ENCODE peak calls at places on chromosome 1, in nine cellular contexts. One of them, this sample, is unnamed. For H3K36me3, the result is how much of the 10 kb centered on the place peaks cover.

GRCh38 chr1:5810553-5811270 is 181.5 kb downstream of the NPHP4 start:
- DNase-seq in heart right ventricle: no peak
- DNase-seq in GM23338: no peak
- DNase-seq in tibial artery: no peak
- DNase-seq in heart left ventricle: no peak
- DNase-seq in iPS DF 6.9: no peak
- DNase-seq in fibroblast of lung: no peak
- DNase-seq in left ventricle myocardium inferior: no peak
- DNase-seq in upper lobe of left lung: no peak
- DNase-seq in this sample: no peak

GRCh38 chr1:44217809-44218410 is 4.6 kb downstream of the DMAP1 start:
- DNase-seq in heart right ventricle: peak
- DNase-seq in GM23338: peak
- DNase-seq in tibial artery: peak
- DNase-seq in heart left ventricle: peak
- DNase-seq in iPS DF 6.9: peak
- DNase-seq in fibroblast of lung: peak
- DNase-seq in left ventricle myocardium inferior: peak
- DNase-seq in upper lobe of left lung: peak
- DNase-seq in this sample: peak

GRCh38 chr1:12294076-12294475 is 64.2 kb downstream of the VPS13D start:
- DNase-seq in heart right ventricle: no peak
- DNase-seq in GM23338: no peak
- DNase-seq in tibial artery: no peak
- DNase-seq in heart left ventricle: no peak
- DNase-seq in iPS DF 6.9: no peak
- DNase-seq in fibroblast of lung: peak
- DNase-seq in left ventricle myocardium inferior: no peak
- DNase-seq in upper lobe of left lung: no peak
- DNase-seq in this sample: no peak

GRCh38 chr1:107546571-107546970 is 405.7 kb downstream of the NTNG1 start:
- DNase-seq in heart right ventricle: no peak
- DNase-seq in GM23338: no peak
- DNase-seq in tibial artery: no peak
- DNase-seq in heart left ventricle: no peak
- DNase-seq in iPS DF 6.9: no peak
- DNase-seq in fibroblast of lung: no peak
- DNase-seq in left ventricle myocardium inferior: no peak
- DNase-seq in upper lobe of left lung: no peak
- DNase-seq in this sample: no peak

GRCh38 chr1:6347641-6348487 is 45.7 kb downstream of the ACOT7 start:
- DNase-seq in heart right ventricle: no peak
- DNase-seq in GM23338: peak
- DNase-seq in tibial artery: no peak
- DNase-seq in heart left ventricle: no peak
- DNase-seq in iPS DF 6.9: no peak
- DNase-seq in fibroblast of lung: peak
- DNase-seq in left ventricle myocardium inferior: peak
- DNase-seq in upper lobe of left lung: no peak
- DNase-seq in this sample: peak

GRCh38 chr1:3072948-3073519 is 4.0 kb downstream of the PRDM16 start:
- DNase-seq in heart right ventricle: no peak
- DNase-seq in GM23338: no peak
- DNase-seq in tibial artery: no peak
- DNase-seq in heart left ventricle: peak
- DNase-seq in iPS DF 6.9: no peak
- DNase-seq in fibroblast of lung: no peak
- DNase-seq in left ventricle myocardium inferior: no peak
- DNase-seq in upper lobe of left lung: no peak
- DNase-seq in this sample: no peak

GRCh38 chr1:107695341-107695740 is 269.6 kb downstream of the VAV3 start:
- DNase-seq in heart right ventricle: no peak
- DNase-seq in GM23338: no peak
- DNase-seq in tibial artery: no peak
- DNase-seq in heart left ventricle: no peak
- DNase-seq in iPS DF 6.9: no peak
- DNase-seq in fibroblast of lung: no peak
- DNase-seq in left ventricle myocardium inferior: no peak
- DNase-seq in upper lobe of left lung: no peak
- DNase-seq in this sample: no peak

GRCh38 chr1:25642710-25643109 is 26.1 kb downstream of the MAN1C1 start:
- DNase-seq in heart right ventricle: no peak
- DNase-seq in GM23338: no peak
- DNase-seq in tibial artery: no peak
- DNase-seq in heart left ventricle: no peak
- DNase-seq in iPS DF 6.9: no peak
- DNase-seq in fibroblast of lung: peak
- DNase-seq in left ventricle myocardium inferior: no peak
- DNase-seq in upper lobe of left lung: no peak
- DNase-seq in this sample: no peak

GRCh38 chr1:16012590-16013219 is 5.1 kb downstream of the HSPB7 start:
- DNase-seq in heart right ventricle: peak
- DNase-seq in GM23338: peak
- DNase-seq in tibial artery: peak
- DNase-seq in heart left ventricle: peak
- DNase-seq in iPS DF 6.9: no peak
- DNase-seq in fibroblast of lung: peak
- DNase-seq in left ventricle myocardium inferior: peak
- DNase-seq in upper lobe of left lung: peak
- DNase-seq in this sample: peak

GRCh38 chr1:4033732-4034131 is 133.7 kb upstream of the C1orf174 start:
- DNase-seq in heart right ventricle: no peak
- DNase-seq in GM23338: no peak
- DNase-seq in tibial artery: no peak
- DNase-seq in heart left ventricle: no peak
- DNase-seq in iPS DF 6.9: no peak
- DNase-seq in fibroblast of lung: no peak
- DNase-seq in left ventricle myocardium inferior: no peak
- DNase-seq in upper lobe of left lung: no peak
- DNase-seq in this sample: no peak

GRCh38 chr1:109768700-109769325 is 5.1 kb upstream of the EPS8L3 start:
- DNase-seq in heart right ventricle: peak
- DNase-seq in GM23338: no peak
- DNase-seq in tibial artery: peak
- DNase-seq in heart left ventricle: no peak
- DNase-seq in iPS DF 6.9: no peak
- DNase-seq in fibroblast of lung: no peak
- DNase-seq in left ventricle myocardium inferior: peak
- DNase-seq in upper lobe of left lung: peak
- DNase-seq in this sample: no peak

GRCh38 chr1:6343506-6344405 is 49.8 kb downstream of the ACOT7 start:
- DNase-seq in heart right ventricle: peak
- DNase-seq in GM23338: peak
- DNase-seq in tibial artery: no peak
- DNase-seq in heart left ventricle: peak
- DNase-seq in iPS DF 6.9: peak
- DNase-seq in fibroblast of lung: peak
- DNase-seq in left ventricle myocardium inferior: peak
- DNase-seq in upper lobe of left lung: peak
- DNase-seq in this sample: peak

GRCh38 chr1:37691497-37692077 is 729 bp upstream of the CDCA8 start:
- DNase-seq in heart right ventricle: peak
- DNase-seq in GM23338: peak
- DNase-seq in tibial artery: peak
- DNase-seq in heart left ventricle: peak
- DNase-seq in iPS DF 6.9: no peak
- DNase-seq in fibroblast of lung: peak
- DNase-seq in left ventricle myocardium inferior: peak
- DNase-seq in upper lobe of left lung: peak
- DNase-seq in this sample: peak

GRCh38 chr1:116770625-116771024 is 16.4 kb downstream of the CD2 start:
- DNase-seq in heart right ventricle: no peak
- DNase-seq in GM23338: no peak
- DNase-seq in tibial artery: no peak
- DNase-seq in heart left ventricle: no peak
- DNase-seq in iPS DF 6.9: no peak
- DNase-seq in fibroblast of lung: no peak
- DNase-seq in left ventricle myocardium inferior: no peak
- DNase-seq in upper lobe of left lung: no peak
- DNase-seq in this sample: no peak

GRCh38 chr1:178356299-178356698 is 140.5 kb downstream of the CLEC20A start:
- DNase-seq in heart right ventricle: no peak
- DNase-seq in GM23338: no peak
- DNase-seq in tibial artery: no peak
- DNase-seq in heart left ventricle: no peak
- DNase-seq in iPS DF 6.9: no peak
- DNase-seq in fibroblast of lung: no peak
- DNase-seq in left ventricle myocardium inferior: no peak
- DNase-seq in upper lobe of left lung: no peak
- DNase-seq in this sample: no peak

DNA sequence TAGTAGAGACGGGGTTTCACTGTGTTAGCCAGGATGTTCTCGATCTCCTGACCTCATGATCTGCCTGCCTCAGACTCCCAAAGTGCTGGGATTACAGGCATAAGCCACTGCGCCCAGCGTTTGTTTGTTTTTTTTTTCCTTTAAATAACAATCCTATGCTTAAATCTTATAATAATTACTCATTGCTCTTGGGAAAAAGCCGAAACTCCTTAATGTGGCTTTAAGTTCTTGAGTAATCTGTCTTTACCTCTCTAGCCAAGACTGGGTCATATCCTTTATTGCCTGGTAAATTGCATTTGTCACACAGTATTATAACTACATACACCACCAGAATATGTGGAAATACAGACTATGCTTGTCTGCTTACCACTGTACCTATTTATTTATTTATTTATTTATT is 97.1 kb downstream of the MACF1 start:
- DNase-seq in heart right ventricle: no peak
- DNase-seq in GM23338: no peak
- DNase-seq in tibial artery: no peak
- DNase-seq in heart left ventricle: no peak
- DNase-seq in iPS DF 6.9: no peak
- DNase-seq in fibroblast of lung: peak
- DNase-seq in left ventricle myocardium inferior: no peak
- DNase-seq in upper lobe of left lung: no peak
- DNase-seq in this sample: no peak
- H3K36me3 ChIP-seq in heart right ventricle: under half
- H3K36me3 ChIP-seq in GM23338: under half
- H3K36me3 ChIP-seq in tibial artery: half or more
- H3K36me3 ChIP-seq in heart left ventricle: half or more
- H3K36me3 ChIP-seq in iPS DF 6.9: under half
- H3K36me3 ChIP-seq in fibroblast of lung: under half
- H3K36me3 ChIP-seq in left ventricle myocardium inferior: half or more
- H3K36me3 ChIP-seq in upper lobe of left lung: half or more
- H3K36me3 ChIP-seq in this sample: under half

DNA sequence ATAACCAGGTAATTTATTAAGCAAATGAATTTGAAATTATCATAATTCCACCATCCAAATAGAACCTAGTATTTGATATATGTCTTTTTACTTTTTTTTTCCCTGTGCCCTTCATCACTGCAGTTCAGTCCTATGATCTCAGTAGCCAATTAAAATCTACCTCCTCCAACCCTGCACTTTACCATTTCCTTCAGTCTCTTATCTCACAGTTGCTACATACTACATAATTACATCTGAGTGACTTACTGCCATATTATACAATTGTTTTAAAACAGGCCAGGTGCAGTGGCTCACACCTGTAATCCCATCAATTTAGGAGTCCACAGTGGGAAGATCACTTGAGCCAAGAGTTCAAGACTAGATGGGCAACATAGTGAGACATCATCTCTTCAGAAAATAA is 73.2 kb downstream of the PRKACB start:
- DNase-seq in heart right ventricle: no peak
- DNase-seq in GM23338: no peak
- DNase-seq in tibial artery: no peak
- DNase-seq in heart left ventricle: no peak
- DNase-seq in iPS DF 6.9: no peak
- DNase-seq in fibroblast of lung: no peak
- DNase-seq in left ventricle myocardium inferior: no peak
- DNase-seq in upper lobe of left lung: no peak
- DNase-seq in this sample: no peak
- H3K4me3 ChIP-seq in heart right ventricle: no peak
- H3K4me3 ChIP-seq in GM23338: no peak
- H3K4me3 ChIP-seq in tibial artery: no peak
- H3K4me3 ChIP-seq in heart left ventricle: no peak
- H3K4me3 ChIP-seq in iPS DF 6.9: no peak
- H3K4me3 ChIP-seq in fibroblast of lung: no peak
- H3K4me3 ChIP-seq in left ventricle myocardium inferior: no peak
- H3K4me3 ChIP-seq in upper lobe of left lung: no peak
- H3K4me3 ChIP-seq in this sample: no peak

GRCh38 chr1:22518379-22518778 is 44.9 kb upstream of the EPHA8 start:
- DNase-seq in heart right ventricle: no peak
- DNase-seq in GM23338: no peak
- DNase-seq in tibial artery: no peak
- DNase-seq in heart left ventricle: no peak
- DNase-seq in iPS DF 6.9: no peak
- DNase-seq in fibroblast of lung: peak
- DNase-seq in left ventricle myocardium inferior: no peak
- DNase-seq in upper lobe of left lung: no peak
- DNase-seq in this sample: no peak
- H3K36me3 ChIP-seq in heart right ventricle: under half
- H3K36me3 ChIP-seq in GM23338: under half
- H3K36me3 ChIP-seq in tibial artery: half or more
- H3K36me3 ChIP-seq in heart left ventricle: half or more
- H3K36me3 ChIP-seq in iPS DF 6.9: under half
- H3K36me3 ChIP-seq in fibroblast of lung: under half
- H3K36me3 ChIP-seq in left ventricle myocardium inferior: half or more
- H3K36me3 ChIP-seq in upper lobe of left lung: half or more
- H3K36me3 ChIP-seq in this sample: under half

DNA sequence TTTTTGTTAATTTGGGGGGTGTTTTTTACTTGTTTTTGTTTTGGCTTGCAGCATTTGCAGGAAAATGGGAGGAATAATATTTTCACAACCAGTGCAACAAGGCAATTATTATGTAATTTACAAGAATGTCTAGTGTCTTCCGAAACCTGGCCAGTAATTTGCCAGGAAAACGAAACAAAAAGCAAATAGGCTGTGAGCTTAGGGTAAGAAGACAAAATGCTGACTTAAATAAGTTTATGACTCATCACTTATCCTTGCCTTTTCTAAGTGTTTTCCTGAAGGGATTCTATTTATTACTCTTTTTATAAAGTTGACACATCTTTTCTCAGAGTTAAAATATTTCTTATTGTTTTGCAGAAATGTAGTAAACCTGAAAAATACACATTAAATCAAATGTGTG is 49.8 kb downstream of the KCNT2 start:
- DNase-seq in heart right ventricle: no peak
- DNase-seq in GM23338: no peak
- DNase-seq in tibial artery: no peak
- DNase-seq in heart left ventricle: no peak
- DNase-seq in iPS DF 6.9: no peak
- DNase-seq in fibroblast of lung: peak
- DNase-seq in left ventricle myocardium inferior: no peak
- DNase-seq in upper lobe of left lung: no peak
- DNase-seq in this sample: no peak
- H3K4me3 ChIP-seq in heart right ventricle: no peak
- H3K4me3 ChIP-seq in GM23338: peak
- H3K4me3 ChIP-seq in tibial artery: peak
- H3K4me3 ChIP-seq in heart left ventricle: peak
- H3K4me3 ChIP-seq in iPS DF 6.9: no peak
- H3K4me3 ChIP-seq in fibroblast of lung: peak
- H3K4me3 ChIP-seq in left ventricle myocardium inferior: peak
- H3K4me3 ChIP-seq in upper lobe of left lung: no peak
- H3K4me3 ChIP-seq in this sample: no peak

GRCh38 chr1:17021896-17022295 is 10.2 kb upstream of the ATP13A2 start:
- DNase-seq in heart right ventricle: no peak
- DNase-seq in GM23338: no peak
- DNase-seq in tibial artery: no peak
- DNase-seq in heart left ventricle: no peak
- DNase-seq in iPS DF 6.9: no peak
- DNase-seq in fibroblast of lung: no peak
- DNase-seq in left ventricle myocardium inferior: no peak
- DNase-seq in upper lobe of left lung: no peak
- DNase-seq in this sample: no peak
- H3K36me3 ChIP-seq in heart right ventricle: under half
- H3K36me3 ChIP-seq in GM23338: under half
- H3K36me3 ChIP-seq in tibial artery: half or more
- H3K36me3 ChIP-seq in heart left ventricle: half or more
- H3K36me3 ChIP-seq in iPS DF 6.9: under half
- H3K36me3 ChIP-seq in fibroblast of lung: under half
- H3K36me3 ChIP-seq in left ventricle myocardium inferior: half or more
- H3K36me3 ChIP-seq in upper lobe of left lung: half or more
- H3K36me3 ChIP-seq in this sample: half or more